ENCODE peak calls at places on chromosomes 11 and 22, in eight cellular contexts. One of them, this sample, is unnamed.

GRCh38 chr11:43327987-43328386 is 16.2 kb downstream of the API5 start:
- DNase-seq in stimulated activated CD4-positive, alpha-beta T cell treated with anti-CD3 and anti-CD28 coated beads, Interleukin-4, amount 100 ng/mL, for 4 hours: no peak
- DNase-seq in AG09319: peak
- DNase-seq in amygdala: no peak
- DNase-seq in K562: peak
- DNase-seq in GM23338: no peak
- DNase-seq in posterior vena cava: no peak
- DNase-seq in pancreas: no peak
- DNase-seq in this sample: no peak

GRCh38 chr11:77136784-77137420 is 8.9 kb downstream of the MYO7A start:
- DNase-seq in GM23338: no peak
- DNase-seq in AG09319: no peak
- DNase-seq in amygdala: no peak
- DNase-seq in K562: no peak
- DNase-seq in pancreas: no peak
- DNase-seq in stimulated activated CD4-positive, alpha-beta T cell treated with anti-CD3 and anti-CD28 coated beads, Interleukin-4, amount 100 ng/mL, for 4 hours: no peak
- DNase-seq in posterior vena cava: no peak
- DNase-seq in this sample: no peak

GRCh38 chr11:94513091-94513490 is 830 bp downstream of the C11orf97 start:
- DNase-seq in amygdala: no peak
- DNase-seq in pancreas: no peak
- DNase-seq in AG09319: no peak
- DNase-seq in K562: no peak
- DNase-seq in posterior vena cava: no peak
- DNase-seq in stimulated activated CD4-positive, alpha-beta T cell treated with anti-CD3 and anti-CD28 coated beads, Interleukin-4, amount 100 ng/mL, for 4 hours: no peak
- DNase-seq in GM23338: no peak
- DNase-seq in this sample: no peak

GRCh38 chr11:62574363-62575057 is 819 bp upstream of the EEF1G start:
- DNase-seq in K562: peak
- DNase-seq in stimulated activated CD4-positive, alpha-beta T cell treated with anti-CD3 and anti-CD28 coated beads, Interleukin-4, amount 100 ng/mL, for 4 hours: no peak
- DNase-seq in pancreas: peak
- DNase-seq in GM23338: peak
- DNase-seq in posterior vena cava: peak
- DNase-seq in amygdala: no peak
- DNase-seq in AG09319: no peak
- DNase-seq in this sample: peak

GRCh38 chr22:50710221-50710620 is 27.8 kb upstream of the ACR start:
- DNase-seq in pancreas: peak
- DNase-seq in amygdala: no peak
- DNase-seq in AG09319: no peak
- DNase-seq in posterior vena cava: peak
- DNase-seq in K562: no peak
- DNase-seq in GM23338: no peak
- DNase-seq in stimulated activated CD4-positive, alpha-beta T cell treated with anti-CD3 and anti-CD28 coated beads, Interleukin-4, amount 100 ng/mL, for 4 hours: no peak
- DNase-seq in this sample: no peak

GRCh38 chr11:59106363-59107336 is at the start of gene FAM111B:
- DNase-seq in posterior vena cava: peak
- DNase-seq in GM23338: peak
- DNase-seq in AG09319: peak
- DNase-seq in stimulated activated CD4-positive, alpha-beta T cell treated with anti-CD3 and anti-CD28 coated beads, Interleukin-4, amount 100 ng/mL, for 4 hours: peak
- DNase-seq in pancreas: peak
- DNase-seq in K562: peak
- DNase-seq in amygdala: peak
- DNase-seq in this sample: peak

GRCh38 chr11:125343732-125344131 is 152.3 kb downstream of the FEZ1 start:
- DNase-seq in posterior vena cava: peak
- DNase-seq in pancreas: no peak
- DNase-seq in GM23338: peak
- DNase-seq in amygdala: no peak
- DNase-seq in stimulated activated CD4-positive, alpha-beta T cell treated with anti-CD3 and anti-CD28 coated beads, Interleukin-4, amount 100 ng/mL, for 4 hours: no peak
- DNase-seq in AG09319: no peak
- DNase-seq in K562: no peak
- DNase-seq in this sample: no peak

GRCh38 chr22:38429460-38430128 is 25.4 kb downstream of the KCNJ4 start:
- DNase-seq in GM23338: no peak
- DNase-seq in amygdala: no peak
- DNase-seq in K562: no peak
- DNase-seq in stimulated activated CD4-positive, alpha-beta T cell treated with anti-CD3 and anti-CD28 coated beads, Interleukin-4, amount 100 ng/mL, for 4 hours: no peak
- DNase-seq in pancreas: no peak
- DNase-seq in posterior vena cava: no peak
- DNase-seq in AG09319: no peak
- DNase-seq in this sample: no peak

GRCh38 chr11:86230921-86231320 is 13.6 kb upstream of the EED start:
- DNase-seq in GM23338: no peak
- DNase-seq in K562: no peak
- DNase-seq in stimulated activated CD4-positive, alpha-beta T cell treated with anti-CD3 and anti-CD28 coated beads, Interleukin-4, amount 100 ng/mL, for 4 hours: no peak
- DNase-seq in AG09319: no peak
- DNase-seq in pancreas: no peak
- DNase-seq in amygdala: no peak
- DNase-seq in posterior vena cava: no peak
- DNase-seq in this sample: no peak

GRCh38 chr11:64094463-64095223 is 58.9 kb downstream of the FLRT1 start:
- DNase-seq in amygdala: no peak
- DNase-seq in posterior vena cava: no peak
- DNase-seq in stimulated activated CD4-positive, alpha-beta T cell treated with anti-CD3 and anti-CD28 coated beads, Interleukin-4, amount 100 ng/mL, for 4 hours: no peak
- DNase-seq in AG09319: no peak
- DNase-seq in pancreas: no peak
- DNase-seq in K562: peak
- DNase-seq in GM23338: no peak
- DNase-seq in this sample: no peak

GRCh38 chr22:30263883-30264282 is 2.8 kb downstream of the OSM start:
- DNase-seq in pancreas: peak
- DNase-seq in AG09319: no peak
- DNase-seq in amygdala: no peak
- DNase-seq in stimulated activated CD4-positive, alpha-beta T cell treated with anti-CD3 and anti-CD28 coated beads, Interleukin-4, amount 100 ng/mL, for 4 hours: no peak
- DNase-seq in K562: no peak
- DNase-seq in GM23338: no peak
- DNase-seq in posterior vena cava: no peak
- DNase-seq in this sample: no peak

GRCh38 chr11:65180877-65181568 is 705 bp upstream of the CAPN1 start:
- DNase-seq in posterior vena cava: peak
- DNase-seq in GM23338: peak
- DNase-seq in amygdala: no peak
- DNase-seq in AG09319: peak
- DNase-seq in K562: peak
- DNase-seq in stimulated activated CD4-positive, alpha-beta T cell treated with anti-CD3 and anti-CD28 coated beads, Interleukin-4, amount 100 ng/mL, for 4 hours: peak
- DNase-seq in pancreas: peak
- DNase-seq in this sample: peak

GRCh38 chr11:130798280-130798679 is 118.0 kb downstream of the SNX19 start:
- DNase-seq in AG09319: no peak
- DNase-seq in pancreas: no peak
- DNase-seq in amygdala: no peak
- DNase-seq in GM23338: no peak
- DNase-seq in K562: no peak
- DNase-seq in stimulated activated CD4-positive, alpha-beta T cell treated with anti-CD3 and anti-CD28 coated beads, Interleukin-4, amount 100 ng/mL, for 4 hours: no peak
- DNase-seq in posterior vena cava: no peak
- DNase-seq in this sample: no peak

GRCh38 chr11:6319001-6319878 is 1.1 kb downstream of the CAVIN3 start:
- DNase-seq in stimulated activated CD4-positive, alpha-beta T cell treated with anti-CD3 and anti-CD28 coated beads, Interleukin-4, amount 100 ng/mL, for 4 hours: no peak
- DNase-seq in amygdala: no peak
- DNase-seq in K562: no peak
- DNase-seq in posterior vena cava: peak
- DNase-seq in pancreas: peak
- DNase-seq in AG09319: no peak
- DNase-seq in GM23338: peak
- DNase-seq in this sample: no peak

GRCh38 chr11:33461726-33462125 is 204.5 kb downstream of the HIPK3 start:
- DNase-seq in AG09319: no peak
- DNase-seq in stimulated activated CD4-positive, alpha-beta T cell treated with anti-CD3 and anti-CD28 coated beads, Interleukin-4, amount 100 ng/mL, for 4 hours: no peak
- DNase-seq in pancreas: no peak
- DNase-seq in amygdala: no peak
- DNase-seq in GM23338: no peak
- DNase-seq in posterior vena cava: no peak
- DNase-seq in K562: no peak
- DNase-seq in this sample: no peak

GRCh38 chr11:34394771-34395300 is 37.0 kb upstream of the ABTB2 start:
- DNase-seq in AG09319: no peak
- DNase-seq in amygdala: no peak
- DNase-seq in stimulated activated CD4-positive, alpha-beta T cell treated with anti-CD3 and anti-CD28 coated beads, Interleukin-4, amount 100 ng/mL, for 4 hours: no peak
- DNase-seq in GM23338: no peak
- DNase-seq in K562: no peak
- DNase-seq in posterior vena cava: no peak
- DNase-seq in pancreas: no peak
- DNase-seq in this sample: no peak

GRCh38 chr11:2667940-2668339 is 31.9 kb downstream of the KCNQ1OT1 start:
- DNase-seq in GM23338: no peak
- DNase-seq in pancreas: no peak
- DNase-seq in AG09319: no peak
- DNase-seq in posterior vena cava: peak
- DNase-seq in stimulated activated CD4-positive, alpha-beta T cell treated with anti-CD3 and anti-CD28 coated beads, Interleukin-4, amount 100 ng/mL, for 4 hours: no peak
- DNase-seq in amygdala: no peak
- DNase-seq in K562: no peak
- DNase-seq in this sample: no peak

GRCh38 chr11:6737872-6738466 is 33.8 kb downstream of the OR2AG2 start:
- DNase-seq in pancreas: no peak
- DNase-seq in K562: peak
- DNase-seq in amygdala: no peak
- DNase-seq in stimulated activated CD4-positive, alpha-beta T cell treated with anti-CD3 and anti-CD28 coated beads, Interleukin-4, amount 100 ng/mL, for 4 hours: peak
- DNase-seq in AG09319: no peak
- DNase-seq in GM23338: peak
- DNase-seq in posterior vena cava: no peak
- DNase-seq in this sample: peak

GRCh38 chr11:68314886-68315580 is 2.6 kb downstream of the LRP5 start:
- DNase-seq in stimulated activated CD4-positive, alpha-beta T cell treated with anti-CD3 and anti-CD28 coated beads, Interleukin-4, amount 100 ng/mL, for 4 hours: no peak
- DNase-seq in pancreas: peak
- DNase-seq in amygdala: no peak
- DNase-seq in K562: peak
- DNase-seq in posterior vena cava: no peak
- DNase-seq in AG09319: no peak
- DNase-seq in GM23338: no peak
- DNase-seq in this sample: no peak

GRCh38 chr11:74123008-74123448 is 47.8 kb downstream of the C2CD3 start:
- DNase-seq in posterior vena cava: no peak
- DNase-seq in amygdala: no peak
- DNase-seq in K562: no peak
- DNase-seq in AG09319: no peak
- DNase-seq in stimulated activated CD4-positive, alpha-beta T cell treated with anti-CD3 and anti-CD28 coated beads, Interleukin-4, amount 100 ng/mL, for 4 hours: no peak
- DNase-seq in GM23338: peak
- DNase-seq in pancreas: no peak
- DNase-seq in this sample: no peak

GRCh38 chr11:12768731-12769673 is 94.8 kb downstream of the TEAD1 start:
- DNase-seq in amygdala: no peak
- DNase-seq in AG09319: no peak
- DNase-seq in pancreas: no peak
- DNase-seq in posterior vena cava: no peak
- DNase-seq in K562: peak
- DNase-seq in stimulated activated CD4-positive, alpha-beta T cell treated with anti-CD3 and anti-CD28 coated beads, Interleukin-4, amount 100 ng/mL, for 4 hours: no peak
- DNase-seq in GM23338: no peak
- DNase-seq in this sample: no peak

GRCh38 chr11:17827006-17827405 is 92.4 kb downstream of the KCNC1 start:
- DNase-seq in AG09319: no peak
- DNase-seq in stimulated activated CD4-positive, alpha-beta T cell treated with anti-CD3 and anti-CD28 coated beads, Interleukin-4, amount 100 ng/mL, for 4 hours: no peak
- DNase-seq in pancreas: no peak
- DNase-seq in amygdala: no peak
- DNase-seq in K562: no peak
- DNase-seq in GM23338: peak
- DNase-seq in posterior vena cava: no peak
- DNase-seq in this sample: peak

GRCh38 chr11:134893810-134894685 is 482.0 kb upstream of the B3GAT1 start:
- DNase-seq in stimulated activated CD4-positive, alpha-beta T cell treated with anti-CD3 and anti-CD28 coated beads, Interleukin-4, amount 100 ng/mL, for 4 hours: no peak
- DNase-seq in posterior vena cava: no peak
- DNase-seq in AG09319: no peak
- DNase-seq in GM23338: no peak
- DNase-seq in amygdala: no peak
- DNase-seq in K562: no peak
- DNase-seq in pancreas: no peak
- DNase-seq in this sample: no peak

GRCh38 chr11:69166186-69167115 is 10.7 kb downstream of the SMIM38 start:
- DNase-seq in AG09319: peak
- DNase-seq in GM23338: peak
- DNase-seq in stimulated activated CD4-positive, alpha-beta T cell treated with anti-CD3 and anti-CD28 coated beads, Interleukin-4, amount 100 ng/mL, for 4 hours: peak
- DNase-seq in pancreas: no peak
- DNase-seq in amygdala: no peak
- DNase-seq in posterior vena cava: no peak
- DNase-seq in K562: peak
- DNase-seq in this sample: peak

GRCh38 chr11:44622190-44622650 is 56.8 kb downstream of the CD82 start:
- DNase-seq in amygdala: no peak
- DNase-seq in GM23338: no peak
- DNase-seq in pancreas: no peak
- DNase-seq in K562: no peak
- DNase-seq in AG09319: no peak
- DNase-seq in stimulated activated CD4-positive, alpha-beta T cell treated with anti-CD3 and anti-CD28 coated beads, Interleukin-4, amount 100 ng/mL, for 4 hours: peak
- DNase-seq in posterior vena cava: peak
- DNase-seq in this sample: peak

GRCh38 chr11:86228967-86229330 is 15.6 kb upstream of the EED start:
- DNase-seq in stimulated activated CD4-positive, alpha-beta T cell treated with anti-CD3 and anti-CD28 coated beads, Interleukin-4, amount 100 ng/mL, for 4 hours: peak
- DNase-seq in GM23338: no peak
- DNase-seq in posterior vena cava: no peak
- DNase-seq in AG09319: no peak
- DNase-seq in amygdala: no peak
- DNase-seq in pancreas: no peak
- DNase-seq in K562: no peak
- DNase-seq in this sample: no peak

GRCh38 chr11:931385-931784 is 5.7 kb downstream of the AP2A2 start:
- DNase-seq in stimulated activated CD4-positive, alpha-beta T cell treated with anti-CD3 and anti-CD28 coated beads, Interleukin-4, amount 100 ng/mL, for 4 hours: no peak
- DNase-seq in K562: no peak
- DNase-seq in posterior vena cava: no peak
- DNase-seq in pancreas: no peak
- DNase-seq in AG09319: no peak
- DNase-seq in GM23338: no peak
- DNase-seq in amygdala: no peak
- DNase-seq in this sample: no peak

GRCh38 chr11:73308003-73308962 is at the start of gene ARHGEF17:
- DNase-seq in amygdala: peak
- DNase-seq in GM23338: peak
- DNase-seq in posterior vena cava: peak
- DNase-seq in AG09319: no peak
- DNase-seq in stimulated activated CD4-positive, alpha-beta T cell treated with anti-CD3 and anti-CD28 coated beads, Interleukin-4, amount 100 ng/mL, for 4 hours: peak
- DNase-seq in pancreas: peak
- DNase-seq in K562: no peak
- DNase-seq in this sample: peak

GRCh38 chr22:28911777-28912669 is 28.7 kb downstream of the ZNRF3 start:
- DNase-seq in posterior vena cava: no peak
- DNase-seq in GM23338: no peak
- DNase-seq in stimulated activated CD4-positive, alpha-beta T cell treated with anti-CD3 and anti-CD28 coated beads, Interleukin-4, amount 100 ng/mL, for 4 hours: no peak
- DNase-seq in AG09319: peak
- DNase-seq in pancreas: no peak
- DNase-seq in amygdala: no peak
- DNase-seq in K562: no peak
- DNase-seq in this sample: no peak

GRCh38 chr11:75514596-75514995 is 11.1 kb downstream of the GDPD5 start:
- DNase-seq in amygdala: no peak
- DNase-seq in posterior vena cava: no peak
- DNase-seq in stimulated activated CD4-positive, alpha-beta T cell treated with anti-CD3 and anti-CD28 coated beads, Interleukin-4, amount 100 ng/mL, for 4 hours: no peak
- DNase-seq in GM23338: no peak
- DNase-seq in AG09319: no peak
- DNase-seq in pancreas: no peak
- DNase-seq in K562: no peak
- DNase-seq in this sample: peak

GRCh38 chr22:37154925-37155712 is 5.4 kb upstream of the IL2RB start:
- DNase-seq in AG09319: no peak
- DNase-seq in amygdala: no peak
- DNase-seq in stimulated activated CD4-positive, alpha-beta T cell treated with anti-CD3 and anti-CD28 coated beads, Interleukin-4, amount 100 ng/mL, for 4 hours: no peak
- DNase-seq in GM23338: no peak
- DNase-seq in posterior vena cava: no peak
- DNase-seq in K562: no peak
- DNase-seq in pancreas: peak
- DNase-seq in this sample: no peak

GRCh38 chr22:19169002-19169946 is 9.3 kb downstream of the SLC25A1 start:
- DNase-seq in pancreas: peak
- DNase-seq in AG09319: no peak
- DNase-seq in GM23338: no peak
- DNase-seq in K562: peak
- DNase-seq in stimulated activated CD4-positive, alpha-beta T cell treated with anti-CD3 and anti-CD28 coated beads, Interleukin-4, amount 100 ng/mL, for 4 hours: no peak
- DNase-seq in posterior vena cava: no peak
- DNase-seq in amygdala: no peak
- DNase-seq in this sample: no peak

GRCh38 chr22:41217553-41218157 is 12.5 kb downstream of the L3MBTL2 start:
- DNase-seq in posterior vena cava: peak
- DNase-seq in amygdala: peak
- DNase-seq in K562: peak
- DNase-seq in pancreas: no peak
- DNase-seq in GM23338: peak
- DNase-seq in stimulated activated CD4-positive, alpha-beta T cell treated with anti-CD3 and anti-CD28 coated beads, Interleukin-4, amount 100 ng/mL, for 4 hours: peak
- DNase-seq in AG09319: peak
- DNase-seq in this sample: no peak

GRCh38 chr11:86068138-86068861 is 584 bp downstream of the PICALM start:
- DNase-seq in amygdala: peak
- DNase-seq in stimulated activated CD4-positive, alpha-beta T cell treated with anti-CD3 and anti-CD28 coated beads, Interleukin-4, amount 100 ng/mL, for 4 hours: peak
- DNase-seq in pancreas: peak
- DNase-seq in GM23338: peak
- DNase-seq in posterior vena cava: peak
- DNase-seq in AG09319: no peak
- DNase-seq in K562: peak
- DNase-seq in this sample: peak